ENCODE peak calls at places on chromosomes 5 and 9, in six cellular contexts. One of them, this sample, is unnamed.

GRCh38 chr9:109310486-109310901 is 10.4 kb downstream of the EPB41L4B start:
- DNase-seq in A549: no peak
- DNase-seq in neuronal stem cell: no peak
- DNase-seq in NT2/D1: no peak
- DNase-seq in adrenal gland: no peak
- DNase-seq in stomach: no peak
- DNase-seq in this sample: no peak

GRCh38 chr5:77022511-77023417 is 7.4 kb upstream of the AGGF1 start:
- DNase-seq in A549: no peak
- DNase-seq in neuronal stem cell: no peak
- DNase-seq in NT2/D1: no peak
- DNase-seq in adrenal gland: no peak
- DNase-seq in stomach: no peak
- DNase-seq in this sample: no peak

GRCh38 chr9:104313396-104314110 is 190.5 kb upstream of the OR13F1 start:
- DNase-seq in A549: no peak
- DNase-seq in neuronal stem cell: no peak
- DNase-seq in NT2/D1: no peak
- DNase-seq in adrenal gland: no peak
- DNase-seq in stomach: no peak
- DNase-seq in this sample: no peak

GRCh38 chr9:123246534-123246933 is 21.9 kb downstream of the STRBP start:
- DNase-seq in A549: no peak
- DNase-seq in neuronal stem cell: no peak
- DNase-seq in NT2/D1: no peak
- DNase-seq in adrenal gland: no peak
- DNase-seq in stomach: no peak
- DNase-seq in this sample: no peak

GRCh38 chr5:160556886-160557285 is 135.2 kb downstream of the PTTG1 start:
- DNase-seq in A549: no peak
- DNase-seq in neuronal stem cell: no peak
- DNase-seq in NT2/D1: no peak
- DNase-seq in adrenal gland: no peak
- DNase-seq in stomach: no peak
- DNase-seq in this sample: no peak

GRCh38 chr5:146624179-146624578 is 108.2 kb upstream of the GPR151 start:
- DNase-seq in A549: no peak
- DNase-seq in neuronal stem cell: no peak
- DNase-seq in NT2/D1: no peak
- DNase-seq in adrenal gland: no peak
- DNase-seq in stomach: no peak
- DNase-seq in this sample: no peak

GRCh38 chr5:143345671-143346440 is 57.6 kb downstream of the NR3C1 start:
- DNase-seq in A549: no peak
- DNase-seq in neuronal stem cell: no peak
- DNase-seq in NT2/D1: no peak
- DNase-seq in adrenal gland: no peak
- DNase-seq in stomach: no peak
- DNase-seq in this sample: no peak

GRCh38 chr9:20552874-20553624 is 69.2 kb downstream of the MLLT3 start:
- DNase-seq in A549: no peak
- DNase-seq in neuronal stem cell: no peak
- DNase-seq in NT2/D1: no peak
- DNase-seq in adrenal gland: no peak
- DNase-seq in stomach: no peak
- DNase-seq in this sample: no peak

GRCh38 chr9:120539951-120540350 is 40.0 kb downstream of the CDK5RAP2 start:
- DNase-seq in A549: no peak
- DNase-seq in neuronal stem cell: no peak
- DNase-seq in NT2/D1: no peak
- DNase-seq in adrenal gland: no peak
- DNase-seq in stomach: no peak
- DNase-seq in this sample: no peak

GRCh38 chr9:15873573-15874177 is 320.8 kb downstream of the CCDC171 start:
- DNase-seq in A549: peak; percentile 18
- DNase-seq in neuronal stem cell: peak; percentile 30
- DNase-seq in NT2/D1: peak; percentile 28
- DNase-seq in adrenal gland: no peak
- DNase-seq in stomach: no peak
- DNase-seq in this sample: peak; percentile 78

GRCh38 chr9:126395439-126396212 is 69.0 kb downstream of the MVB12B start:
- DNase-seq in A549: peak; percentile 23
- DNase-seq in neuronal stem cell: no peak
- DNase-seq in NT2/D1: no peak
- DNase-seq in adrenal gland: peak; percentile 60
- DNase-seq in stomach: no peak
- DNase-seq in this sample: no peak

GRCh38 chr5:149011084-149011483 is 51.8 kb downstream of the SH3TC2 start:
- DNase-seq in A549: no peak
- DNase-seq in neuronal stem cell: no peak
- DNase-seq in NT2/D1: no peak
- DNase-seq in adrenal gland: no peak
- DNase-seq in stomach: no peak
- DNase-seq in this sample: no peak

GRCh38 chr5:135996611-135997010 is 32.2 kb upstream of the TGFBI start:
- DNase-seq in A549: no peak
- DNase-seq in neuronal stem cell: no peak
- DNase-seq in NT2/D1: no peak
- DNase-seq in adrenal gland: no peak
- DNase-seq in stomach: no peak
- DNase-seq in this sample: no peak

GRCh38 chr9:132994410-132995120 is 16.1 kb downstream of the GFI1B start:
- DNase-seq in A549: no peak
- DNase-seq in neuronal stem cell: no peak
- DNase-seq in NT2/D1: no peak
- DNase-seq in adrenal gland: no peak
- DNase-seq in stomach: peak; percentile 48
- DNase-seq in this sample: no peak

GRCh38 chr5:59069438-59070079 is 486.7 kb downstream of the RAB3C start:
- DNase-seq in A549: peak; percentile 72
- DNase-seq in neuronal stem cell: peak; percentile 8
- DNase-seq in NT2/D1: no peak
- DNase-seq in adrenal gland: peak; percentile 52
- DNase-seq in stomach: no peak
- DNase-seq in this sample: peak; percentile 74

GRCh38 chr5:100584069-100584468 is 48.9 kb downstream of the FAM174A start:
- DNase-seq in A549: no peak
- DNase-seq in neuronal stem cell: no peak
- DNase-seq in NT2/D1: no peak
- DNase-seq in adrenal gland: no peak
- DNase-seq in stomach: no peak
- DNase-seq in this sample: no peak

GRCh38 chr9:91433180-91433579 is 9.5 kb upstream of the NFIL3 start:
- DNase-seq in A549: peak; percentile 68
- DNase-seq in neuronal stem cell: no peak
- DNase-seq in NT2/D1: no peak
- DNase-seq in adrenal gland: no peak
- DNase-seq in stomach: no peak
- DNase-seq in this sample: peak; percentile 54

GRCh38 chr9:136481558-136481957 is 1.3 kb downstream of the SEC16A start:
- DNase-seq in A549: no peak
- DNase-seq in neuronal stem cell: no peak
- DNase-seq in NT2/D1: no peak
- DNase-seq in adrenal gland: no peak
- DNase-seq in stomach: no peak
- DNase-seq in this sample: no peak

GRCh38 chr5:169840405-169840804 is 139.9 kb downstream of the INSYN2B start:
- DNase-seq in A549: no peak
- DNase-seq in neuronal stem cell: no peak
- DNase-seq in NT2/D1: no peak
- DNase-seq in adrenal gland: no peak
- DNase-seq in stomach: no peak
- DNase-seq in this sample: no peak

GRCh38 chr9:1261879-1262278 is 211.7 kb downstream of the DMRT2 start:
- DNase-seq in A549: no peak
- DNase-seq in neuronal stem cell: no peak
- DNase-seq in NT2/D1: no peak
- DNase-seq in adrenal gland: no peak
- DNase-seq in stomach: no peak
- DNase-seq in this sample: no peak

GRCh38 chr9:1253098-1253979 is 203.2 kb downstream of the DMRT2 start:
- DNase-seq in A549: no peak
- DNase-seq in neuronal stem cell: no peak
- DNase-seq in NT2/D1: no peak
- DNase-seq in adrenal gland: no peak
- DNase-seq in stomach: no peak
- DNase-seq in this sample: peak; percentile 26

DNA sequence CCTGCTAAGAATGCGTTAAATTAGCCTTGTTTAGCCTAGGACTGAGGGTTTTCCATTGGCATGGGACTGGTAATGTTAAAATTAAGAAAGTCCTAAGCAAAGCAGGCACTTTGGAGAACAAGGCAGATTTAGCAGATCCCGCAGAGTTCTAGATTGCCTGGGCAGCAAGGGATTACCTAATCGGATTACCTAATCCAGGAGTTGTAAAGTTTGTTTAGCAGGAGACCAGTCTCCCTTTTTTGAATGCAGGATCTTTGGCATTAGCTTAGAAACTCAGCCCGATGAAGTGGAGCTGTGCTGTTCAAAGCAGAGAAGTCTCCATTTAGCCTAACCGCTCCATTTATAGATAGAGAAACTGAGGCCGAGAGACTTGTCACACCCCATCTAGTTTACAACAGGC is 206.0 kb downstream of the DMRT2 start:
- DNase-seq in A549: no peak
- DNase-seq in neuronal stem cell: no peak
- DNase-seq in NT2/D1: no peak
- DNase-seq in adrenal gland: no peak
- DNase-seq in stomach: no peak
- DNase-seq in this sample: no peak
- H3K9me3 ChIP-seq in A549: no peaks in the 10 kb centered on the region
- H3K9me3 ChIP-seq in neuronal stem cell: no peaks in the 10 kb centered on the region
- H3K9me3 ChIP-seq in NT2/D1: no peaks in the 10 kb centered on the region
- H3K9me3 ChIP-seq in adrenal gland: no peaks in the 10 kb centered on the region
- H3K9me3 ChIP-seq in stomach: no peaks in the 10 kb centered on the region
- H3K9me3 ChIP-seq in this sample: no peaks in the 10 kb centered on the region

GRCh38 chr9:134419684-134420076 is 93.4 kb downstream of the RXRA start:
- DNase-seq in A549: peak; percentile 78
- DNase-seq in neuronal stem cell: no peak
- DNase-seq in NT2/D1: peak; percentile 42
- DNase-seq in adrenal gland: no peak
- DNase-seq in stomach: no peak
- DNase-seq in this sample: no peak

GRCh38 chr9:134416385-134417022 is 90.2 kb downstream of the RXRA start:
- DNase-seq in A549: no peak
- DNase-seq in neuronal stem cell: no peak
- DNase-seq in NT2/D1: no peak
- DNase-seq in adrenal gland: no peak
- DNase-seq in stomach: no peak
- DNase-seq in this sample: no peak

GRCh38 chr9:134418986-134419683 is 92.9 kb downstream of the RXRA start:
- DNase-seq in A549: no peak
- DNase-seq in neuronal stem cell: no peak
- DNase-seq in NT2/D1: no peak
- DNase-seq in adrenal gland: no peak
- DNase-seq in stomach: no peak
- DNase-seq in this sample: no peak

GRCh38 chr9:134420281-134420835 is 94.1 kb downstream of the RXRA start:
- DNase-seq in A549: no peak
- DNase-seq in neuronal stem cell: no peak
- DNase-seq in NT2/D1: no peak
- DNase-seq in adrenal gland: no peak
- DNase-seq in stomach: no peak
- DNase-seq in this sample: no peak

DNA sequence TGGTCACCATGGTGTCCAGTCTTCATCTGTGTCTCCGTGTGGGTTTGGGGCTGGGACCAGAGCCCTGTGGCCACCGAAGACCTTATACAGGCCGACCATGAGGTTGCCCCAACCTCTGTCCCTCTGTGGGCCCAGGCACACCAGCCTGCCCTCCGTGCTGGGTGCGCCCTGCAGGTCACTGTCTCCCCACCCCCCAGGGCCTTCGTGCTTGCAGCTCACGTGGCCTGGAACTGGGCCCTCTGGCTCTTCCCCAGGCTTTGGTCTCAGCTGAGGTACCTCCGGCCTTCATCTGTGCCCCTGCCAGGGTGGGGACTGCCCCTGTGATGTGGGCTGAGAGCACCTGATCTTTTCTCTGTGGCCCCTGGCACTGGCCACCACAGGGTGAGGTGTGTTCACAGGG is 92.1 kb downstream of the RXRA start:
- DNase-seq in A549: no peak
- DNase-seq in neuronal stem cell: no peak
- DNase-seq in NT2/D1: no peak
- DNase-seq in adrenal gland: peak; percentile 83
- DNase-seq in stomach: no peak
- DNase-seq in this sample: no peak
- H3K4me3 ChIP-seq in A549: no peak overlapping the region
- H3K4me3 ChIP-seq in neuronal stem cell: no peak overlapping the region
- H3K4me3 ChIP-seq in NT2/D1: no peak overlapping the region
- H3K4me3 ChIP-seq in adrenal gland: no peak overlapping the region
- H3K4me3 ChIP-seq in stomach: no peak overlapping the region
- H3K4me3 ChIP-seq in this sample: no peak overlapping the region

DNA sequence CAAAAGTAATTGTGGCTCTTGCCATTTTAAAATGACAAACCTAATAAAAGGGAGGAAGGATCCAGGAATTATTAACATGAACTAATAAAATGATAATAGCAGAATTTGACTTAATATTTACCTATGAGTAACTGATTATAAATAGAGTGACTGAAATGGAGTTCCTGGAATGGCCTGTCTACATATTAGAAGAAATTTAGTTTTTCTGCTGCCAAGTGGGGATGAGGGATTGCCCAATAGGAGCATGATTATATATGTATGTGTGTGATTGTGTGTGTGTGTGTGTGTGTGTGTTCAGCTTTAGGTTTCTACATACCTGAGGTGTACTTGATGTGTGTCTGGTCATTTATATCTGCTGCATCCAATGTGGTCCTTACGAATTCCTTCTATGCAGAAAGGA is 36.6 kb upstream of the ITGA1 start:
- DNase-seq in A549: no peak
- DNase-seq in neuronal stem cell: no peak
- DNase-seq in NT2/D1: no peak
- DNase-seq in adrenal gland: no peak
- DNase-seq in stomach: no peak
- DNase-seq in this sample: no peak
- H3K9me3 ChIP-seq in A549: no peaks in the 10 kb centered on the region
- H3K9me3 ChIP-seq in neuronal stem cell: no peaks in the 10 kb centered on the region
- H3K9me3 ChIP-seq in NT2/D1: no peaks in the 10 kb centered on the region
- H3K9me3 ChIP-seq in adrenal gland: no peaks in the 10 kb centered on the region
- H3K9me3 ChIP-seq in stomach: no peaks in the 10 kb centered on the region
- H3K9me3 ChIP-seq in this sample: peaks cover 2% of the 10 kb centered on the region

GRCh38 chr9:131395027-131395744 is 1.3 kb downstream of the PRRC2B start:
- DNase-seq in A549: no peak
- DNase-seq in neuronal stem cell: no peak
- DNase-seq in NT2/D1: no peak
- DNase-seq in adrenal gland: no peak
- DNase-seq in stomach: peak; percentile 69
- DNase-seq in this sample: no peak

GRCh38 chr9:131398204-131398603 is 4.3 kb downstream of the PRRC2B start:
- DNase-seq in A549: no peak
- DNase-seq in neuronal stem cell: no peak
- DNase-seq in NT2/D1: no peak
- DNase-seq in adrenal gland: no peak
- DNase-seq in stomach: peak; percentile 54
- DNase-seq in this sample: no peak

GRCh38 chr9:131397100-131397790 is 3.4 kb downstream of the PRRC2B start:
- DNase-seq in A549: no peak
- DNase-seq in neuronal stem cell: no peak
- DNase-seq in NT2/D1: no peak
- DNase-seq in adrenal gland: no peak
- DNase-seq in stomach: peak; percentile 47
- DNase-seq in this sample: no peak

GRCh38 chr9:131395745-131396479 is 2.0 kb downstream of the PRRC2B start:
- DNase-seq in A549: no peak
- DNase-seq in neuronal stem cell: no peak
- DNase-seq in NT2/D1: no peak
- DNase-seq in adrenal gland: no peak
- DNase-seq in stomach: no peak
- DNase-seq in this sample: no peak

GRCh38 chr9:131396626-131397025 is 2.7 kb downstream of the PRRC2B start:
- DNase-seq in A549: no peak
- DNase-seq in neuronal stem cell: no peak
- DNase-seq in NT2/D1: no peak
- DNase-seq in adrenal gland: no peak
- DNase-seq in stomach: no peak
- DNase-seq in this sample: no peak
- H3K4me3 ChIP-seq in A549: peak overlapping the region; percentile 10
- H3K4me3 ChIP-seq in neuronal stem cell: peak overlapping the region; percentile 21
- H3K4me3 ChIP-seq in NT2/D1: peak overlapping the region; percentile 27
- H3K4me3 ChIP-seq in adrenal gland: no peak overlapping the region
- H3K4me3 ChIP-seq in stomach: no peak overlapping the region
- H3K4me3 ChIP-seq in this sample: peak overlapping the region; percentile 10